ENCODE peak calls at places on chromosomes 1 and 21, in eight cellular contexts. L is effector memory CD4-positive, alpha-beta T cell; P is AG09319; F is kidney tubule cell; C is GM20000; M is stimulated activated CD8-positive, alpha-beta memory T cell treated with anti-CD3 and anti-CD28 coated beads, Interleukin-4, amount 100 ng/mL, for 24 hours; H is iPS-NIHi11; S is central memory CD4-positive, alpha-beta T cell. R is an unnamed sample.

GRCh38 chr1:39080884-39081265 is 54.7 kb downstream of the NDUFS5 start:
- DNase-seq in L (no peak), P (no peak), F (no peak), C (no peak), M (no peak), H (peak), S (no peak), R (peak)

GRCh38 chr21:42496839-42497202 is 797 bp upstream of the RSPH1 start:
- DNase-seq in L (no peak), P (no peak), F (no peak), C (no peak), M (no peak), H (no peak), S (no peak), R (peak)

GRCh38 chr1:53324728-53325297 is 3.1 kb downstream of the LRP8 start:
- DNase-seq in L (no peak), P (no peak), F (no peak), C (no peak), M (no peak), H (no peak), S (no peak), R (no peak)

GRCh38 chr1:58568911-58569310 is 8.1 kb downstream of the TACSTD2 start:
- DNase-seq in L (no peak), P (no peak), F (no peak), C (no peak), M (no peak), H (no peak), S (no peak), R (no peak)

GRCh38 chr1:160108888-160109662 is 6.5 kb upstream of the ATP1A2 start:
- DNase-seq in L (no peak), P (no peak), F (peak), C (peak), M (no peak), H (peak), S (no peak), R (peak)

GRCh38 chr1:63108226-63108625 is 214.1 kb upstream of the FOXD3 start:
- DNase-seq in L (no peak), P (no peak), F (no peak), C (no peak), M (no peak), H (no peak), S (no peak), R (no peak)

GRCh38 chr21:38769253-38769780 is 36.4 kb upstream of the ETS2 start:
- DNase-seq in L (no peak), P (no peak), F (peak), C (no peak), M (no peak), H (no peak), S (no peak), R (peak)

GRCh38 chr1:79791488-79792211 is 785.1 kb upstream of the ADGRL4 start:
- DNase-seq in L (no peak), P (no peak), F (no peak), C (no peak), M (no peak), H (no peak), S (no peak), R (no peak)

GRCh38 chr21:45320991-45321656 is 33.4 kb upstream of the POFUT2 start:
- DNase-seq in L (no peak), P (no peak), F (no peak), C (no peak), M (no peak), H (no peak), S (no peak), R (no peak)

GRCh38 chr1:160415696-160416298 is 15.4 kb downstream of the VANGL2 start:
- DNase-seq in L (no peak), P (no peak), F (no peak), C (no peak), M (no peak), H (no peak), S (no peak), R (no peak)

GRCh38 chr1:207987164-207987563 is 76.2 kb upstream of the CD34 start:
- DNase-seq in L (no peak), P (no peak), F (no peak), C (no peak), M (no peak), H (no peak), S (no peak), R (no peak)

GRCh38 chr1:40799351-40799867 is 15.8 kb downstream of the KCNQ4 start:
- DNase-seq in L (no peak), P (no peak), F (no peak), C (no peak), M (no peak), H (no peak), S (no peak), R (no peak)

GRCh38 chr21:45073301-45074047 is 906 bp upstream of the ADARB1 start:
- DNase-seq in L (no peak), P (no peak), F (no peak), C (peak), M (no peak), H (peak), S (no peak), R (no peak)

GRCh38 chr1:208007938-208008342 is 97.0 kb upstream of the CD34 start:
- DNase-seq in L (no peak), P (no peak), F (peak), C (no peak), M (no peak), H (no peak), S (no peak), R (no peak)

GRCh38 chr1:169070547-169070946 is 35.9 kb upstream of the ATP1B1 start:
- DNase-seq in L (no peak), P (no peak), F (no peak), C (no peak), M (no peak), H (no peak), S (no peak), R (no peak)

GRCh38 chr1:201648911-201649775 is 110.2 kb downstream of the NAV1 start:
- DNase-seq in L (no peak), P (no peak), F (no peak), C (peak), M (no peak), H (peak), S (no peak), R (peak)

GRCh38 chr21:27261676-27262075 is 294.8 kb upstream of the ADAMTS5 start:
- DNase-seq in L (no peak), P (no peak), F (no peak), C (no peak), M (no peak), H (no peak), S (no peak), R (no peak)

GRCh38 chr1:186152227-186152944 is 222.7 kb downstream of the TPR start:
- DNase-seq in L (no peak), P (peak), F (peak), C (no peak), M (no peak), H (no peak), S (no peak), R (no peak)

GRCh38 chr1:214404571-214405213 is 123.7 kb downstream of the SMYD2 start:
- DNase-seq in L (no peak), P (no peak), F (peak), C (no peak), M (no peak), H (peak), S (no peak), R (no peak)

GRCh38 chr1:180098242-180098995 is 56.2 kb upstream of the QSOX1 start:
- DNase-seq in L (no peak), P (peak), F (no peak), C (no peak), M (no peak), H (no peak), S (no peak), R (no peak)

GRCh38 chr21:20396798-20397197 is 601.4 kb upstream of the NCAM2 start:
- DNase-seq in L (no peak), P (no peak), F (no peak), C (no peak), M (no peak), H (no peak), S (no peak), R (no peak)

GRCh38 chr1:220896088-220896487 is 16.8 kb downstream of the HLX start:
- DNase-seq in L (no peak), P (no peak), F (no peak), C (no peak), M (no peak), H (no peak), S (no peak), R (no peak)

GRCh38 chr1:8464987-8465386 is 147.1 kb downstream of the SLC45A1 start:
- DNase-seq in L (no peak), P (no peak), F (no peak), C (no peak), M (no peak), H (no peak), S (no peak), R (no peak)

GRCh38 chr1:242710847-242711246 is 186.3 kb upstream of the PLD5 start:
- DNase-seq in L (no peak), P (no peak), F (no peak), C (no peak), M (no peak), H (no peak), S (no peak), R (no peak)

GRCh38 chr1:233448290-233448689 is 120.8 kb downstream of the MAP3K21 start:
- DNase-seq in L (no peak), P (no peak), F (no peak), C (no peak), M (no peak), H (no peak), S (no peak), R (no peak)

GRCh38 chr1:39800471-39800835 is 11.8 kb upstream of the BMP8B start:
- DNase-seq in L (no peak), P (no peak), F (no peak), C (no peak), M (no peak), H (no peak), S (no peak), R (no peak)

GRCh38 chr1:25544243-25544764 is 898 bp downstream of the LDLRAP1 start:
- DNase-seq in L (no peak), P (no peak), F (no peak), C (peak), M (no peak), H (no peak), S (no peak), R (no peak)

GRCh38 chr1:150973258-150973825 is 1.3 kb downstream of the CERS2 start:
- DNase-seq in L (no peak), P (no peak), F (peak), C (no peak), M (peak), H (no peak), S (no peak), R (no peak)

GRCh38 chr1:172674831-172675613 is 16.1 kb downstream of the FASLG start:
- DNase-seq in L (no peak), P (no peak), F (no peak), C (no peak), M (no peak), H (no peak), S (no peak), R (no peak)